ENCODE peak calls at places on chromosomes 2 and 18, in six cellular contexts. Z is brain microvascular endothelial cell; T is colonic mucosa; F is GM12891; J is activated CD8-positive, alpha-beta memory T cell treated with anti-CD3 and anti-CD28 coated beads for 48 hours; I is T1000. O is an unnamed sample.

GRCh38 chr2:231344851-231345250 is 50.7 kb upstream of the B3GNT7 start:
- DNase-seq in Z (no peak), T (no peak), F (no peak), J (no peak), I (no peak), O (no peak)

GRCh38 chr2:85666435-85666924 is 1.5 kb downstream of the SFTPB start:
- DNase-seq in Z (no peak), T (no peak), F (no peak), J (no peak), I (no peak), O (no peak)

GRCh38 chr2:54818226-54818625 is 94.8 kb downstream of the EML6 start:
- DNase-seq in Z (no peak), T (no peak), F (no peak), J (no peak), I (no peak), O (no peak)

GRCh38 chr2:234164499-234165409 is 114.3 kb downstream of the SPP2 start:
- DNase-seq in Z (no peak), T (no peak), F (no peak), J (no peak), I (no peak), O (no peak)

GRCh38 chr2:30871980-30872789 is 64.9 kb upstream of the CAPN13 start:
- DNase-seq in Z (no peak), T (no peak), F (no peak), J (no peak), I (no peak), O (no peak)

GRCh38 chr2:18814387-18814786 is 225.0 kb upstream of the NT5C1B start:
- DNase-seq in Z (peak), T (no peak), F (no peak), J (no peak), I (no peak), O (no peak)

GRCh38 chr2:172404824-172405223 is 22.6 kb upstream of the ITGA6 start:
- DNase-seq in Z (peak), T (no peak), F (no peak), J (no peak), I (no peak), O (no peak)

GRCh38 chr2:58757971-58758370 is 516.8 kb upstream of the FANCL start:
- DNase-seq in Z (no peak), T (no peak), F (no peak), J (no peak), I (no peak), O (no peak)

GRCh38 chr2:169512525-169512924 is 3.0 kb downstream of the KLHL41 start:
- DNase-seq in Z (no peak), T (no peak), F (no peak), J (no peak), I (no peak), O (no peak)

GRCh38 chr18:52190195-52190594 is 149.8 kb upstream of the DCC start:
- DNase-seq in Z (no peak), T (no peak), F (no peak), J (no peak), I (no peak), O (no peak)

GRCh38 chr2:54274781-54275242 is 18.8 kb upstream of the TSPYL6 start:
- DNase-seq in Z (peak), T (no peak), F (no peak), J (no peak), I (no peak), O (no peak)

GRCh38 chr18:2853926-2854664 is 7.3 kb downstream of the EMILIN2 start:
- DNase-seq in Z (no peak), T (no peak), F (no peak), J (no peak), I (no peak), O (no peak)

GRCh38 chr2:237733677-237734300 is 64.8 kb upstream of the RBM44 start:
- DNase-seq in Z (no peak), T (no peak), F (no peak), J (no peak), I (no peak), O (no peak)

GRCh38 chr2:84705858-84706257 is 175.0 kb downstream of the TRABD2A start:
- DNase-seq in Z (no peak), T (no peak), F (no peak), J (no peak), I (no peak), O (no peak)

GRCh38 chr18:13800505-13801259 is 23.3 kb upstream of the MC5R start:
- DNase-seq in Z (peak), T (peak), F (peak), J (no peak), I (peak), O (peak)

GRCh38 chr18:34760444-34760843 is 50.3 kb downstream of the DTNA start:
- DNase-seq in Z (no peak), T (no peak), F (no peak), J (no peak), I (no peak), O (no peak)

GRCh38 chr18:34495434-34495833 is 214.7 kb upstream of the DTNA start:
- DNase-seq in Z (no peak), T (no peak), F (no peak), J (no peak), I (no peak), O (no peak)

GRCh38 chr2:31337860-31338259 is 76.7 kb downstream of the XDH start:
- DNase-seq in Z (peak), T (no peak), F (no peak), J (no peak), I (peak), O (no peak)

GRCh38 chr2:225122007-225122406 is 79.7 kb upstream of the DOCK10 start:
- DNase-seq in Z (no peak), T (no peak), F (no peak), J (no peak), I (no peak), O (no peak)

GRCh38 chr2:144516417-144516980 is 3.4 kb downstream of the ZEB2 start:
- DNase-seq in Z (no peak), T (no peak), F (no peak), J (no peak), I (no peak), O (no peak)

GRCh38 chr2:101327863-101328394 is 19.4 kb upstream of the RNF149 start:
- DNase-seq in Z (no peak), T (peak), F (no peak), J (no peak), I (no peak), O (no peak)

GRCh38 chr2:208619993-208620392 is 213.4 kb downstream of the PTH2R start:
- DNase-seq in Z (no peak), T (no peak), F (no peak), J (no peak), I (no peak), O (no peak)

GRCh38 chr2:64354857-64355680 is 98.9 kb upstream of the LGALSL start:
- DNase-seq in Z (peak), T (no peak), F (no peak), J (no peak), I (peak), O (no peak)

GRCh38 chr18:13217466-13217961 is 1.0 kb upstream of the LDLRAD4 start:
- DNase-seq in Z (no peak), T (peak), F (peak), J (peak), I (no peak), O (peak)

GRCh38 chr18:79416022-79416676 is 20.4 kb downstream of the NFATC1 start:
- DNase-seq in Z (no peak), T (no peak), F (no peak), J (no peak), I (no peak), O (no peak)

GRCh38 chr18:68234676-68235075 is 480.2 kb downstream of the TMX3 start:
- DNase-seq in Z (no peak), T (no peak), F (no peak), J (no peak), I (no peak), O (no peak)

GRCh38 chr18:44198296-44199284 is 482.1 kb upstream of the SETBP1 start:
- DNase-seq in Z (no peak), T (peak), F (no peak), J (no peak), I (no peak), O (no peak)

GRCh38 chr2:215613265-215613664 is 177.4 kb upstream of the FN1 start:
- DNase-seq in Z (no peak), T (no peak), F (no peak), J (no peak), I (no peak), O (no peak)

GRCh38 chr2:230899287-230899686 is 25.8 kb downstream of the GPR55 start:
- DNase-seq in Z (no peak), T (peak), F (no peak), J (no peak), I (no peak), O (no peak)

GRCh38 chr2:15802657-15803056 is 137.7 kb upstream of the MYCN start:
- DNase-seq in Z (no peak), T (no peak), F (no peak), J (no peak), I (no peak), O (no peak)

GRCh38 chr2:36290306-36290705 is 65.3 kb upstream of the CRIM1 start:
- DNase-seq in Z (no peak), T (no peak), F (no peak), J (no peak), I (no peak), O (no peak)

GRCh38 chr2:10305715-10306114 is 3.0 kb downstream of the HPCAL1 start:
- DNase-seq in Z (no peak), T (no peak), F (no peak), J (no peak), I (no peak), O (no peak)

GRCh38 chr2:207341816-207342215 is 176.1 kb upstream of the KLF7 start:
- DNase-seq in Z (no peak), T (no peak), F (no peak), J (no peak), I (no peak), O (no peak)

GRCh38 chr2:120820885-120821279 is 85.2 kb downstream of the GLI2 start:
- DNase-seq in Z (peak), T (no peak), F (no peak), J (no peak), I (no peak), O (no peak)